ENCODE peak calls at places on chromosomes 1 and 21, in nine cellular contexts. One of them, this sample, is unnamed.

GRCh38 chr1:65423884-65424655 is 3.6 kb downstream of the LEPR start:
- DNase-seq in HCT116: peak; percentile 70
- DNase-seq in HS-5: peak; percentile 92
- DNase-seq in activated T-helper 2 cell treated with anti-CD3 and anti-CD28 coated beads, Interferon-gamma antibody, Interleukin-2, Interleukin-4, amounts not matched to agents 10 μg/mL and 5 μg/mL and 100 μg/mL, durations not matched to agents 14 hours and 24 hours and 36 hours: no peak
- DNase-seq in NCI-H2081: no peak
- DNase-seq in HuH-7: no peak
- DNase-seq in right atrium auricular region: no peak
- DNase-seq in naive B cell: no peak
- DNase-seq in HT-29: no peak
- DNase-seq in this sample: peak; percentile 40

GRCh38 chr1:235745448-235746136 is 96.0 kb upstream of the GNG4 start:
- DNase-seq in naive B cell: no peak
- DNase-seq in NCI-H2081: no peak
- DNase-seq in right atrium auricular region: no peak
- DNase-seq in HuH-7: no peak
- DNase-seq in activated T-helper 2 cell treated with anti-CD3 and anti-CD28 coated beads, Interferon-gamma antibody, Interleukin-2, Interleukin-4, amounts not matched to agents 10 μg/mL and 5 μg/mL and 100 μg/mL, durations not matched to agents 14 hours and 24 hours and 36 hours: no peak
- DNase-seq in HS-5: no peak
- DNase-seq in HCT116: no peak
- DNase-seq in HT-29: no peak
- DNase-seq in this sample: no peak

GRCh38 chr1:186492531-186493291 is 31.8 kb upstream of the PDC start:
- DNase-seq in HS-5: no peak
- DNase-seq in right atrium auricular region: no peak
- DNase-seq in naive B cell: no peak
- DNase-seq in NCI-H2081: no peak
- DNase-seq in activated T-helper 2 cell treated with anti-CD3 and anti-CD28 coated beads, Interferon-gamma antibody, Interleukin-2, Interleukin-4, amounts not matched to agents 10 μg/mL and 5 μg/mL and 100 μg/mL, durations not matched to agents 14 hours and 24 hours and 36 hours: no peak
- DNase-seq in HT-29: peak; percentile 75
- DNase-seq in HCT116: no peak
- DNase-seq in HuH-7: no peak
- DNase-seq in this sample: no peak

GRCh38 chr1:81349194-81349965 is 451.4 kb upstream of the ADGRL2 start:
- DNase-seq in HCT116: no peak
- DNase-seq in NCI-H2081: no peak
- DNase-seq in HT-29: no peak
- DNase-seq in HuH-7: no peak
- DNase-seq in activated T-helper 2 cell treated with anti-CD3 and anti-CD28 coated beads, Interferon-gamma antibody, Interleukin-2, Interleukin-4, amounts not matched to agents 10 μg/mL and 5 μg/mL and 100 μg/mL, durations not matched to agents 14 hours and 24 hours and 36 hours: no peak
- DNase-seq in right atrium auricular region: no peak
- DNase-seq in HS-5: no peak
- DNase-seq in naive B cell: no peak
- DNase-seq in this sample: no peak

GRCh38 chr1:179447489-179447888 is 81.7 kb downstream of the AXDND1 start:
- DNase-seq in naive B cell: no peak
- DNase-seq in HT-29: peak; percentile 58
- DNase-seq in HS-5: no peak
- DNase-seq in NCI-H2081: no peak
- DNase-seq in HuH-7: peak; percentile 23
- DNase-seq in HCT116: peak; percentile 12
- DNase-seq in right atrium auricular region: no peak
- DNase-seq in activated T-helper 2 cell treated with anti-CD3 and anti-CD28 coated beads, Interferon-gamma antibody, Interleukin-2, Interleukin-4, amounts not matched to agents 10 μg/mL and 5 μg/mL and 100 μg/mL, durations not matched to agents 14 hours and 24 hours and 36 hours: no peak
- DNase-seq in this sample: no peak

GRCh38 chr21:42614391-42614790 is 39.0 kb upstream of the PDE9A start:
- DNase-seq in HuH-7: no peak
- DNase-seq in activated T-helper 2 cell treated with anti-CD3 and anti-CD28 coated beads, Interferon-gamma antibody, Interleukin-2, Interleukin-4, amounts not matched to agents 10 μg/mL and 5 μg/mL and 100 μg/mL, durations not matched to agents 14 hours and 24 hours and 36 hours: peak; percentile 52
- DNase-seq in right atrium auricular region: no peak
- DNase-seq in HCT116: no peak
- DNase-seq in HS-5: no peak
- DNase-seq in HT-29: no peak
- DNase-seq in NCI-H2081: no peak
- DNase-seq in naive B cell: no peak
- DNase-seq in this sample: no peak

GRCh38 chr1:53046930-53047329 is 15.1 kb upstream of the PODN start:
- DNase-seq in HS-5: peak; percentile 16
- DNase-seq in HuH-7: no peak
- DNase-seq in naive B cell: no peak
- DNase-seq in HCT116: no peak
- DNase-seq in NCI-H2081: peak; percentile 49
- DNase-seq in HT-29: peak; percentile 25
- DNase-seq in right atrium auricular region: no peak
- DNase-seq in activated T-helper 2 cell treated with anti-CD3 and anti-CD28 coated beads, Interferon-gamma antibody, Interleukin-2, Interleukin-4, amounts not matched to agents 10 μg/mL and 5 μg/mL and 100 μg/mL, durations not matched to agents 14 hours and 24 hours and 36 hours: no peak
- DNase-seq in this sample: no peak

GRCh38 chr1:83692524-83693336 is 306.2 kb downstream of the TTLL7 start:
- DNase-seq in activated T-helper 2 cell treated with anti-CD3 and anti-CD28 coated beads, Interferon-gamma antibody, Interleukin-2, Interleukin-4, amounts not matched to agents 10 μg/mL and 5 μg/mL and 100 μg/mL, durations not matched to agents 14 hours and 24 hours and 36 hours: no peak
- DNase-seq in HT-29: no peak
- DNase-seq in naive B cell: no peak
- DNase-seq in HuH-7: peak; percentile 32
- DNase-seq in HCT116: no peak
- DNase-seq in right atrium auricular region: no peak
- DNase-seq in NCI-H2081: peak; percentile 82
- DNase-seq in HS-5: no peak
- DNase-seq in this sample: peak; percentile 9

GRCh38 chr1:218779341-218779831 is 394.3 kb upstream of the LYPLAL1 start:
- DNase-seq in naive B cell: no peak
- DNase-seq in HCT116: no peak
- DNase-seq in HT-29: no peak
- DNase-seq in HuH-7: no peak
- DNase-seq in activated T-helper 2 cell treated with anti-CD3 and anti-CD28 coated beads, Interferon-gamma antibody, Interleukin-2, Interleukin-4, amounts not matched to agents 10 μg/mL and 5 μg/mL and 100 μg/mL, durations not matched to agents 14 hours and 24 hours and 36 hours: no peak
- DNase-seq in HS-5: no peak
- DNase-seq in NCI-H2081: no peak
- DNase-seq in right atrium auricular region: no peak
- DNase-seq in this sample: no peak

GRCh38 chr1:66313446-66313845 is 220.5 kb upstream of the SGIP1 start:
- DNase-seq in HCT116: no peak
- DNase-seq in HT-29: no peak
- DNase-seq in HuH-7: no peak
- DNase-seq in naive B cell: no peak
- DNase-seq in HS-5: no peak
- DNase-seq in NCI-H2081: no peak
- DNase-seq in right atrium auricular region: no peak
- DNase-seq in activated T-helper 2 cell treated with anti-CD3 and anti-CD28 coated beads, Interferon-gamma antibody, Interleukin-2, Interleukin-4, amounts not matched to agents 10 μg/mL and 5 μg/mL and 100 μg/mL, durations not matched to agents 14 hours and 24 hours and 36 hours: no peak
- DNase-seq in this sample: no peak

GRCh38 chr1:38559180-38559874 is 300.2 kb downstream of the RRAGC start:
- DNase-seq in HuH-7: no peak
- DNase-seq in NCI-H2081: no peak
- DNase-seq in HT-29: no peak
- DNase-seq in HCT116: no peak
- DNase-seq in HS-5: no peak
- DNase-seq in activated T-helper 2 cell treated with anti-CD3 and anti-CD28 coated beads, Interferon-gamma antibody, Interleukin-2, Interleukin-4, amounts not matched to agents 10 μg/mL and 5 μg/mL and 100 μg/mL, durations not matched to agents 14 hours and 24 hours and 36 hours: peak; percentile 91
- DNase-seq in right atrium auricular region: no peak
- DNase-seq in naive B cell: peak; percentile 83
- DNase-seq in this sample: peak; percentile 84

GRCh38 chr1:78240755-78241154 is 195.0 kb downstream of the GIPC2 start:
- DNase-seq in HS-5: no peak
- DNase-seq in NCI-H2081: no peak
- DNase-seq in right atrium auricular region: no peak
- DNase-seq in naive B cell: no peak
- DNase-seq in activated T-helper 2 cell treated with anti-CD3 and anti-CD28 coated beads, Interferon-gamma antibody, Interleukin-2, Interleukin-4, amounts not matched to agents 10 μg/mL and 5 μg/mL and 100 μg/mL, durations not matched to agents 14 hours and 24 hours and 36 hours: no peak
- DNase-seq in HCT116: no peak
- DNase-seq in HuH-7: no peak
- DNase-seq in HT-29: no peak
- DNase-seq in this sample: no peak

GRCh38 chr1:21534674-21535378 is 25.6 kb downstream of the ALPL start:
- DNase-seq in activated T-helper 2 cell treated with anti-CD3 and anti-CD28 coated beads, Interferon-gamma antibody, Interleukin-2, Interleukin-4, amounts not matched to agents 10 μg/mL and 5 μg/mL and 100 μg/mL, durations not matched to agents 14 hours and 24 hours and 36 hours: no peak
- DNase-seq in right atrium auricular region: no peak
- DNase-seq in naive B cell: peak; percentile 41
- DNase-seq in HT-29: peak; percentile 58
- DNase-seq in HS-5: no peak
- DNase-seq in NCI-H2081: peak; percentile 17
- DNase-seq in HuH-7: peak; percentile 75
- DNase-seq in HCT116: peak; percentile 29
- DNase-seq in this sample: no peak

GRCh38 chr1:17212487-17213121 is 7.7 kb downstream of the PADI1 start:
- DNase-seq in NCI-H2081: peak; percentile 15
- DNase-seq in HuH-7: no peak
- DNase-seq in HT-29: peak; percentile 82
- DNase-seq in HS-5: no peak
- DNase-seq in naive B cell: no peak
- DNase-seq in right atrium auricular region: no peak
- DNase-seq in activated T-helper 2 cell treated with anti-CD3 and anti-CD28 coated beads, Interferon-gamma antibody, Interleukin-2, Interleukin-4, amounts not matched to agents 10 μg/mL and 5 μg/mL and 100 μg/mL, durations not matched to agents 14 hours and 24 hours and 36 hours: peak; percentile 21
- DNase-seq in HCT116: no peak
- DNase-seq in this sample: no peak

GRCh38 chr1:227437495-227438008 is 119.3 kb upstream of the CDC42BPA start:
- DNase-seq in HS-5: no peak
- DNase-seq in NCI-H2081: peak; percentile 77
- DNase-seq in right atrium auricular region: no peak
- DNase-seq in naive B cell: peak; percentile 4
- DNase-seq in HCT116: peak; percentile 55
- DNase-seq in HT-29: peak; percentile 77
- DNase-seq in activated T-helper 2 cell treated with anti-CD3 and anti-CD28 coated beads, Interferon-gamma antibody, Interleukin-2, Interleukin-4, amounts not matched to agents 10 μg/mL and 5 μg/mL and 100 μg/mL, durations not matched to agents 14 hours and 24 hours and 36 hours: no peak
- DNase-seq in HuH-7: peak; percentile 79
- DNase-seq in this sample: no peak

GRCh38 chr1:40785446-40785845 is 1.9 kb downstream of the KCNQ4 start:
- DNase-seq in HS-5: no peak
- DNase-seq in HuH-7: no peak
- DNase-seq in HCT116: no peak
- DNase-seq in activated T-helper 2 cell treated with anti-CD3 and anti-CD28 coated beads, Interferon-gamma antibody, Interleukin-2, Interleukin-4, amounts not matched to agents 10 μg/mL and 5 μg/mL and 100 μg/mL, durations not matched to agents 14 hours and 24 hours and 36 hours: no peak
- DNase-seq in naive B cell: no peak
- DNase-seq in NCI-H2081: no peak
- DNase-seq in HT-29: no peak
- DNase-seq in right atrium auricular region: no peak
- DNase-seq in this sample: no peak

GRCh38 chr1:245363821-245364220 is 209.0 kb downstream of the KIF26B start:
- DNase-seq in HuH-7: no peak
- DNase-seq in right atrium auricular region: no peak
- DNase-seq in HT-29: no peak
- DNase-seq in HCT116: no peak
- DNase-seq in NCI-H2081: no peak
- DNase-seq in activated T-helper 2 cell treated with anti-CD3 and anti-CD28 coated beads, Interferon-gamma antibody, Interleukin-2, Interleukin-4, amounts not matched to agents 10 μg/mL and 5 μg/mL and 100 μg/mL, durations not matched to agents 14 hours and 24 hours and 36 hours: no peak
- DNase-seq in HS-5: no peak
- DNase-seq in naive B cell: no peak
- DNase-seq in this sample: no peak

GRCh38 chr1:29145739-29146437 is 22.2 kb upstream of the TMEM200B start:
- DNase-seq in HT-29: peak; percentile 33
- DNase-seq in activated T-helper 2 cell treated with anti-CD3 and anti-CD28 coated beads, Interferon-gamma antibody, Interleukin-2, Interleukin-4, amounts not matched to agents 10 μg/mL and 5 μg/mL and 100 μg/mL, durations not matched to agents 14 hours and 24 hours and 36 hours: no peak
- DNase-seq in HuH-7: peak; percentile 78
- DNase-seq in HCT116: no peak
- DNase-seq in HS-5: peak; percentile 95
- DNase-seq in NCI-H2081: no peak
- DNase-seq in naive B cell: no peak
- DNase-seq in right atrium auricular region: no peak
- DNase-seq in this sample: no peak

GRCh38 chr1:186513526-186513925 is 52.6 kb upstream of the PDC start:
- DNase-seq in HCT116: no peak
- DNase-seq in right atrium auricular region: no peak
- DNase-seq in HS-5: no peak
- DNase-seq in HuH-7: no peak
- DNase-seq in naive B cell: no peak
- DNase-seq in HT-29: no peak
- DNase-seq in activated T-helper 2 cell treated with anti-CD3 and anti-CD28 coated beads, Interferon-gamma antibody, Interleukin-2, Interleukin-4, amounts not matched to agents 10 μg/mL and 5 μg/mL and 100 μg/mL, durations not matched to agents 14 hours and 24 hours and 36 hours: no peak
- DNase-seq in NCI-H2081: no peak
- DNase-seq in this sample: no peak

GRCh38 chr1:3483801-3484444 is 29.5 kb downstream of the ARHGEF16 start:
- DNase-seq in HuH-7: peak; percentile 86
- DNase-seq in activated T-helper 2 cell treated with anti-CD3 and anti-CD28 coated beads, Interferon-gamma antibody, Interleukin-2, Interleukin-4, amounts not matched to agents 10 μg/mL and 5 μg/mL and 100 μg/mL, durations not matched to agents 14 hours and 24 hours and 36 hours: peak; percentile 22
- DNase-seq in HT-29: peak; percentile 58
- DNase-seq in HCT116: no peak
- DNase-seq in NCI-H2081: no peak
- DNase-seq in HS-5: no peak
- DNase-seq in right atrium auricular region: no peak
- DNase-seq in naive B cell: peak; percentile 31
- DNase-seq in this sample: no peak

GRCh38 chr21:44351535-44352252 is 1.7 kb upstream of the TRPM2 start:
- DNase-seq in HuH-7: no peak
- DNase-seq in HT-29: no peak
- DNase-seq in right atrium auricular region: no peak
- DNase-seq in NCI-H2081: no peak
- DNase-seq in HS-5: no peak
- DNase-seq in HCT116: no peak
- DNase-seq in naive B cell: no peak
- DNase-seq in activated T-helper 2 cell treated with anti-CD3 and anti-CD28 coated beads, Interferon-gamma antibody, Interleukin-2, Interleukin-4, amounts not matched to agents 10 μg/mL and 5 μg/mL and 100 μg/mL, durations not matched to agents 14 hours and 24 hours and 36 hours: no peak
- DNase-seq in this sample: no peak

GRCh38 chr1:30378991-30379581 is 344.3 kb downstream of the MATN1 start:
- DNase-seq in activated T-helper 2 cell treated with anti-CD3 and anti-CD28 coated beads, Interferon-gamma antibody, Interleukin-2, Interleukin-4, amounts not matched to agents 10 μg/mL and 5 μg/mL and 100 μg/mL, durations not matched to agents 14 hours and 24 hours and 36 hours: no peak
- DNase-seq in NCI-H2081: no peak
- DNase-seq in HS-5: peak; percentile 51
- DNase-seq in HT-29: no peak
- DNase-seq in naive B cell: no peak
- DNase-seq in right atrium auricular region: no peak
- DNase-seq in HCT116: no peak
- DNase-seq in HuH-7: no peak
- DNase-seq in this sample: no peak

GRCh38 chr1:173479649-173480048 is 2.5 kb downstream of the PRDX6 start:
- DNase-seq in naive B cell: no peak
- DNase-seq in activated T-helper 2 cell treated with anti-CD3 and anti-CD28 coated beads, Interferon-gamma antibody, Interleukin-2, Interleukin-4, amounts not matched to agents 10 μg/mL and 5 μg/mL and 100 μg/mL, durations not matched to agents 14 hours and 24 hours and 36 hours: no peak
- DNase-seq in HS-5: no peak
- DNase-seq in HuH-7: no peak
- DNase-seq in HT-29: no peak
- DNase-seq in HCT116: no peak
- DNase-seq in NCI-H2081: no peak
- DNase-seq in right atrium auricular region: no peak
- DNase-seq in this sample: no peak

GRCh38 chr1:223037845-223038244 is 105.2 kb downstream of the TLR5 start:
- DNase-seq in HS-5: no peak
- DNase-seq in NCI-H2081: no peak
- DNase-seq in activated T-helper 2 cell treated with anti-CD3 and anti-CD28 coated beads, Interferon-gamma antibody, Interleukin-2, Interleukin-4, amounts not matched to agents 10 μg/mL and 5 μg/mL and 100 μg/mL, durations not matched to agents 14 hours and 24 hours and 36 hours: no peak
- DNase-seq in HT-29: no peak
- DNase-seq in right atrium auricular region: no peak
- DNase-seq in naive B cell: no peak
- DNase-seq in HCT116: no peak
- DNase-seq in HuH-7: no peak
- DNase-seq in this sample: no peak

GRCh38 chr21:42654179-42654912 is 925 bp downstream of the PDE9A start:
- DNase-seq in HuH-7: peak; percentile 80
- DNase-seq in activated T-helper 2 cell treated with anti-CD3 and anti-CD28 coated beads, Interferon-gamma antibody, Interleukin-2, Interleukin-4, amounts not matched to agents 10 μg/mL and 5 μg/mL and 100 μg/mL, durations not matched to agents 14 hours and 24 hours and 36 hours: no peak
- DNase-seq in HS-5: no peak
- DNase-seq in HCT116: no peak
- DNase-seq in right atrium auricular region: no peak
- DNase-seq in NCI-H2081: peak; percentile 53
- DNase-seq in naive B cell: peak; percentile 73
- DNase-seq in HT-29: peak; percentile 31
- DNase-seq in this sample: no peak

This sample was measured in GM12878.